ENCODE peak calls at places on chromosomes 4 and X, in nine cellular contexts. V, Z, G, C, P, R, W, O and Y are unnamed samples.

GRCh38 chrX:18422325-18422724 is 3.1 kb upstream of the CDKL5 start:
- DNase-seq in V (no peak), Z (peak; percentile 92), G (no peak), C (no peak), P (peak; percentile 76), R (no peak), W (no peak), O (no peak), Y (no peak)

GRCh38 chrX:75989806-75990590 is 182.9 kb upstream of the PBDC1 start:
- DNase-seq in V (peak; percentile 57), Z (no peak), G (peak; percentile 47), C (no peak), P (no peak), R (no peak), W (no peak), O (no peak), Y (no peak)

GRCh38 chr4:179307297-179308136 is 1865.3 kb upstream of the AGA start:
- DNase-seq in V (peak; percentile 71), Z (peak; percentile 41), G (peak; percentile 51), C (peak; percentile 83), P (peak; percentile 60), R (peak; percentile 42), W (peak; percentile 34), O (peak; percentile 55), Y (peak; percentile 63)

GRCh38 chr4:152000518-152000917 is 239.7 kb upstream of the GATB start:
- DNase-seq in V (peak; percentile 11), Z (no peak), G (no peak), C (no peak), P (no peak), R (no peak), W (no peak), O (no peak), Y (no peak)

GRCh38 chr4:107261241-107261874 is 225.2 kb upstream of the DKK2 start:
- DNase-seq in V (no peak), Z (no peak), G (no peak), C (no peak), P (peak; percentile 28), R (no peak), W (no peak), O (no peak), Y (no peak)

GRCh38 chr4:111984169-111984873 is 160.9 kb upstream of the FAM241A start:
- DNase-seq in V (no peak), Z (peak; percentile 7), G (no peak), C (peak; percentile 34), P (no peak), R (no peak), W (no peak), O (no peak), Y (no peak)

GRCh38 chrX:47174846-47175587 is 18.6 kb upstream of the UBA1 start:
- DNase-seq in V (no peak), Z (no peak), G (no peak), C (no peak), P (no peak), R (no peak), W (peak; percentile 24), O (no peak), Y (peak; percentile 2)

GRCh38 chr4:183360161-183360919 is 38.1 kb upstream of the CLDN24 start:
- DNase-seq in V (no peak), Z (peak; percentile 71), G (no peak), C (no peak), P (no peak), R (no peak), W (no peak), O (no peak), Y (no peak)

GRCh38 chr4:76535603-76536380 is 100.8 kb downstream of the SHROOM3 start:
- DNase-seq in V (no peak), Z (peak; percentile 39), G (no peak), C (no peak), P (peak; percentile 94), R (no peak), W (no peak), O (no peak), Y (no peak)

GRCh38 chr4:153018716-153019115 is 82.6 kb downstream of the FHDC1 start:
- DNase-seq in V (no peak), Z (no peak), G (no peak), C (no peak), P (no peak), R (no peak), W (no peak), O (no peak), Y (no peak)

GRCh38 chr4:83082777-83083176 is 31.8 kb downstream of the PLAC8 start:
- DNase-seq in V (no peak), Z (peak; percentile 13), G (peak; percentile 11), C (no peak), P (peak; percentile 72), R (no peak), W (no peak), O (no peak), Y (no peak)

GRCh38 chrX:17414057-17414658 is 39.2 kb downstream of the NHS start:
- DNase-seq in V (no peak), Z (peak; percentile 32), G (no peak), C (no peak), P (no peak), R (no peak), W (no peak), O (no peak), Y (no peak)

GRCh38 chr4:23882976-23883531 is 6.8 kb downstream of the PPARGC1A start:
- DNase-seq in V (no peak), Z (no peak), G (no peak), C (no peak), P (no peak), R (no peak), W (no peak), O (no peak), Y (no peak)

GRCh38 chr4:131288441-131288840 is 1860.7 kb upstream of the PCDH10 start:
- DNase-seq in V (no peak), Z (no peak), G (no peak), C (peak; percentile 10), P (no peak), R (no peak), W (no peak), O (no peak), Y (no peak)
- TF ChIP-seq EZH2phosphoT487 in V (no peak), Z (no peak), G (no peak), C (no peak), P (no peak), R (no peak), W (no peak), O (no peak), Y (no peak)

DNA sequence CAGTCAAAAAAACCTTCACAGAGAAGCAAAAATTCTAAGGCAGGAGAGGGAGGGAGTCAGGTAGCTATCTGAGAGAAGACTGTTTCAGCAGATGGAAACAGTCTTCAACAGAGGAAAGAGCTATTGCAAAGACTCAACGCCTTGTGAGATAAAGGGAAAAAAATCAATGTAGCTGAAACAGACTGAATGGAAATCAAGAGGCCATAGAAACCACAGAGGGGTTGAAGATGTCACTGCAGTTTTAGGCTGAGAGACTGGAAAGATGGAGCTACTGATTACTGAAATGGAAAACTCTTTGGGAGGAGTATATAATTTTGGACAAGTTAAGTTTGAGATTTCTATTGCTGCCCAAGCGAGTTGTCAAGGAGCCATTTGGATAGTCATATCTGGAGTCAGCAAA is 28.4 kb upstream of the CXCL8 start:
- DNase-seq in V (no peak), Z (no peak), G (no peak), C (no peak), P (no peak), R (no peak), W (no peak), O (no peak), Y (no peak)
- H2AFZ ChIP-seq in V (peak overlapping the region; percentile 9), Z (no peak overlapping the region), G (no peak overlapping the region), C (peak overlapping the region; percentile 57), P (no peak overlapping the region), R (no peak overlapping the region), W (peak overlapping the region; percentile 42), O (no peak overlapping the region), Y (no peak overlapping the region)

GRCh38 chrX:110188701-110189558 is 129.0 kb downstream of the AMMECR1 start:
- DNase-seq in V (no peak), Z (no peak), G (peak; percentile 37), C (no peak), P (no peak), R (no peak), W (no peak), O (peak; percentile 14), Y (no peak)
- TF ChIP-seq EZH2phosphoT487 in V (no peak), Z (no peak), G (no peak), C (no peak), P (no peak), R (no peak), W (no peak), O (no peak), Y (no peak)

GRCh38 chr4:71692963-71693362 is 90.9 kb downstream of the GC start:
- DNase-seq in V (no peak), Z (no peak), G (no peak), C (peak; percentile 58), P (no peak), R (no peak), W (no peak), O (no peak), Y (no peak)

GRCh38 chr4:71694946-71695345 is 88.9 kb downstream of the GC start:
- DNase-seq in V (no peak), Z (no peak), G (no peak), C (no peak), P (no peak), R (no peak), W (no peak), O (no peak), Y (no peak)

GRCh38 chr4:71692198-71692597 is 91.7 kb downstream of the GC start:
- DNase-seq in V (no peak), Z (no peak), G (no peak), C (no peak), P (no peak), R (no peak), W (no peak), O (no peak), Y (no peak)

GRCh38 chr4:71691416-71692073 is 92.3 kb downstream of the GC start:
- DNase-seq in V (no peak), Z (no peak), G (no peak), C (no peak), P (no peak), R (no peak), W (no peak), O (no peak), Y (no peak)

DNA sequence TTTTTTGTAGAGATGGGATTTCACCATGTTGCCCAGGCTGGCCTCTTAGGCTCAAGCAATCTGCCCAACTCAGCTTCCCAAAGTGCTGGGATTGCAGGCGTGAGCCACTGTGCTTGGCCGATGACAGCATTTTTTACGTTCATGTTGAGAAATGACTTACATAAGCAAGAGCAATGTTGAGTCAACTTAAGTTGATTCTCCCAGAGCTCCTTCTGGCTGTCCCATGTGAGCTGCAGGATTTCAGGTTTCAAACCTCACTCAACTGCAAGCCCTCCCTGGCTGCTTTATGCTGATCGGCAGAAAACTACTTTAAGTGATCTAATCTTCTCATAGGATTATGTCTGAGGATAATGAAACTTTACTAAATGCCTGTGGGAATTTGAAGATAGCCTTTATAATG is 86.8 kb downstream of the GC start:
- DNase-seq in V (peak; percentile 7), Z (no peak), G (no peak), C (no peak), P (no peak), R (no peak), W (no peak), O (no peak), Y (no peak)
- H2AFZ ChIP-seq in V (no peak overlapping the region), Z (no peak overlapping the region), G (no peak overlapping the region), C (no peak overlapping the region), P (no peak overlapping the region), R (no peak overlapping the region), W (no peak overlapping the region), O (no peak overlapping the region), Y (no peak overlapping the region)